ENCODE peak calls at places on chromosomes 16 and 17, in four cellular contexts. K is foreskin keratinocyte, F is prostate gland, Q is endodermal cell. O is an unnamed sample.
A peak's percentile ranks its signal among the peaks of the same experiment; 100 is the strongest.

GRCh38 chr16:22614271-22614947 is 103.7 kb downstream of the NPIPB5 start:
- DNase-seq in F (no peak), K (peak; percentile 100), Q (peak; percentile 33), O (no peak)

GRCh38 chr17:913207-913606 is 66.4 kb downstream of the NXN start:
- DNase-seq in K (no peak), Q (no peak), F (no peak), O (no peak)

GRCh38 chr16:66895999-66896398 is 15.7 kb downstream of the PDP2 start:
- DNase-seq in Q (no peak), K (no peak), F (no peak), O (no peak)

GRCh38 chr16:53055603-53056527 is 1.1 kb downstream of the CHD9 start:
- DNase-seq in F (peak; percentile 37), K (no peak), Q (peak; percentile 84), O (no peak)

GRCh38 chr16:55575621-55576020 is 9.1 kb downstream of the CAPNS2 start:
- DNase-seq in K (no peak), F (no peak), Q (no peak), O (no peak)

GRCh38 chr17:61323015-61323379 is 76.6 kb upstream of the TBX2 start:
- DNase-seq in Q (no peak), K (no peak), F (no peak), O (no peak)

GRCh38 chr17:352421-353212 is at the start of gene RPH3AL:
- DNase-seq in F (peak; percentile 73), K (no peak), Q (peak; percentile 88), O (no peak)

GRCh38 chr17:39667262-39668140 is 752 bp upstream of the PNMT start:
- DNase-seq in Q (peak; percentile 79), F (no peak), K (no peak), O (no peak)

GRCh38 chr17:77736207-77736600 is 222.3 kb upstream of the TNRC6C start:
- DNase-seq in Q (peak; percentile 71), F (no peak), K (no peak), O (no peak)

GRCh38 chr17:44321246-44322120 is 3.1 kb downstream of the SLC25A39 start:
- DNase-seq in Q (no peak), F (no peak), K (no peak), O (no peak)

GRCh38 chr17:37744961-37745800 is at the start of gene HNF1B:
- DNase-seq in Q (peak; percentile 93), F (peak; percentile 74), K (no peak), O (no peak)

GRCh38 chr16:67013238-67013822 is 15.6 kb upstream of the CBFB start:
- DNase-seq in F (no peak), K (no peak), Q (peak; percentile 66), O (no peak)

GRCh38 chr17:59851431-59852375 is 41.0 kb downstream of the TUBD1 start:
- DNase-seq in Q (no peak), F (peak; percentile 65), K (no peak), O (peak; percentile 87)

GRCh38 chr17:62188713-62189112 is 123.6 kb upstream of the MED13 start:
- DNase-seq in Q (no peak), F (no peak), K (peak; percentile 42), O (no peak)

GRCh38 chr17:58763263-58763662 is 7.6 kb downstream of the PPM1E start:
- DNase-seq in Q (no peak), K (no peak), F (no peak), O (no peak)

GRCh38 chr16:31072540-31073072 is 1.4 kb downstream of the ZNF668 start:
- DNase-seq in K (no peak), F (no peak), Q (peak; percentile 63), O (no peak)

GRCh38 chr17:39231587-39232551 is 6.1 kb upstream of the STAC2 start:
- DNase-seq in K (no peak), F (no peak), Q (peak; percentile 92), O (no peak)

GRCh38 chr16:74224828-74225227 is 71.8 kb upstream of the PSMD7 start:
- DNase-seq in F (no peak), Q (no peak), K (no peak), O (no peak)

GRCh38 chr17:55172612-55173011 is 92.1 kb upstream of the HLF start:
- DNase-seq in K (peak; percentile 76), Q (no peak), F (no peak), O (no peak)

GRCh38 chr17:55175788-55176425 is 88.9 kb upstream of the HLF start:
- DNase-seq in F (no peak), K (no peak), Q (no peak), O (no peak)

GRCh38 chr17:55174133-55174532 is 90.6 kb upstream of the HLF start:
- DNase-seq in K (no peak), Q (no peak), F (no peak), O (no peak)

GRCh38 chr17:55177914-55178217 is 86.9 kb upstream of the HLF start:
- DNase-seq in F (no peak), Q (no peak), K (no peak), O (no peak)

DNA sequence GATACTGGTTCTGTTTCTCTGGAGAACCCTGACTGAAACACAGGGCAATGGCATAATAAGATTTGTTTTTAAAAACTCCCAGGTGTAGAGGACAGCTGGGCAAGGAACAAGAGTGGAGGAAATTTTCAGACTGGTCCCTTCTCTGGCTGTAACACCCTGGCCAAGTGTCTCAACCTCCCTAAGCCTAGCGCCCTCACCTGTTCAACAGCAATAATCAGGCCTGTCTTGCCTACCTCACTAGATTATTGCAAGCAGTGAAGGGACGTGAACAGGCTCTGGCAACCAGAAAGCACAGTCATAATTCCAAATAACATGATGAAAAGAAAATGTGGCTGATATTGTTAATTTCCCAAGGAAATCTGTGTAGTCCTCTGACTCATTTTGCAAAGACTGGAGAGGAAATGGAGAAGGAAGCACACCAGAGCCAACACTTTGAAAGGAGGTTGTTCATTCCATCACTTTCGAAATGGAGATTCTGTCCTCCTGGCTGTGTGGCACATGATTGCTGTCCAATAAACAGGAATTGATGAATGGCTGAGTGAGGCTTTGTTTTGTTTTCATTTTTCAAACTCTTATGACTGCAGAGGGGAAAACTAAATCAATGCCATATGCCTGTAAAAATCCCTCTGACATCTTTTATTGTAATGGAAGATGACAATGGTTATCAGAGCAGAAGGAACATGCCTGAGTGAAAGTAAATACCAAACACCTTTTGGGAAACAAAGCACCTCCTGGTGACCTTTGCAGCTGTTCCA is 87.4 kb upstream of the HLF start:
- DNase-seq in Q (peak; percentile 75), K (no peak), F (no peak), O (no peak)
- TF ChIP-seq CTCF in Q (peak; percentile 70), K (peak; percentile 35), F (no peak), O (no peak)

DNA sequence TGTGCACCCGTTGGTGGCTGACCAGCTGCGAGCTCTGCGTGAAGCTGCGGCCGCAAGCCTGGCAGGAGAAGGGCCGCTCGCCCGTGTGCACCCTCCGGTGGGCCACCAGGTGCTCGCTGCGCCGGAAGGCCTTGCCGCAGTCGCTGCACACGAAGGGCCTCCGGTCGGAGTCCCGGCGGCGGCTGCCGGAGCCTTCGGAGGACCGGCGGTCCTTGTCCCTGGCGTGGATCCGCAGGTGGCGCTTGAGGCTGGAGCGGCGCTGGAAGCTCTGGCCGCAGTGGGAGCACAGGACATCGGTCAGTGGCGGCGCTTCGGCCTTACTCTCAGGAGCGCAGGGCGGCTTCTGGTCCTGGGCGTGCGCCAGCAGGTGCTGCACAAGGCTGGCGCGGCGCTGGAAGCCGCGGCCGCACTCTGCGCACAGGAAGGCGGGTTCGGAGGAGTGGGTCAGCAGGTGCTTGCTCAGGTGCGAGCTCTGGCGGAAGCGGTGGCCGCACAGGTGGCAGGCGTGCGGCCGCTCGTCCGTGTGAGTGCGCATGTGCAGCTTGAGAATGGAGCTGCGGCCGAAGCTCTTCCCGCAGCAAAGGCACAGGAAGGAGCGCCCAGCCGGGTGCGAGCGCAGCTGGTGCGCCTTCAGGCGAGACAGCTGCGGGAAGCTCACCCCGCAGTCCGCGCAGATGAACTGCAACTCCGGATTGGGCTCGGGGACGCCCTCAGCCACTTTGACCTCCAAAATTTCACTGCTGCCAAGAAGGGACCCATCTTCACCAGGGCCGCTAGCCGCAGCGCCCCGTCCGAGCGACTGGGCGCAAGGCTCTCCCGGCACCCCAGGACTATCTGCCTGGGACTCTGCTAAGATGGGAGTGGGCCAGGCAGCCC is 9.1 kb downstream of the ZSCAN10 start:
- DNase-seq in F (no peak), Q (no peak), K (no peak), O (no peak)
- H3K27me3 ChIP-seq in F (no peaks in the 10 kb centered on the region), Q (no peaks in the 10 kb centered on the region), K (peaks cover 17% of the 10 kb centered on the region), O (peaks cover 10% of the 10 kb centered on the region)

GRCh38 chr16:57627184-57627871 is 1.1 kb upstream of the ADGRG1 start:
- DNase-seq in K (no peak), Q (peak; percentile 88), F (no peak), O (peak; percentile 63)
- TF ChIP-seq CTCF in K (no peak), Q (peak; percentile 66), F (no peak), O (peak; percentile 58)

DNA sequence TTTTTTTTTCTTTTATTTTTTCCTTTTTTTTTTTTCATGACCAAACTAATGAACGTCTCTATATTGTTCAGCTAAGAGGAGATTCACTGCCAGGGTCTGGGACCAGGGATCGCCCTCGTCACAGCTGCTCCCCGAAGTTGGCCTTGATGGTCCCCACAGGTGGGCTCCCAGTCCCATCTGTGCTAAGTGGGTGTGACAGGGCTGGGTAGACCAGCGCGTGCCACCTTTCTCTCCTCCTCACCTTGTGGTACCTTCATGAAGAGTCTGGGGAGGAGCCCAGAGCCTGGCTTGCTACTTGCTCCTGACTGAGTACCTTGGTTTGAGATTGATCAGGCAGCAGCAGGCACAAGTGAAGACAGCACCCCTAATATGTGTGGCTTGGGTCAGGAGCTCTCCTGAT is 6.5 kb upstream of the FOXF1 start:
- DNase-seq in K (no peak), F (no peak), Q (no peak), O (no peak)
- H3K27me3 ChIP-seq in K (peaks cover 100% of the 10 kb centered on the region), F (peaks cover 45% of the 10 kb centered on the region), Q (peaks cover 100% of the 10 kb centered on the region), O (peaks cover 29% of the 10 kb centered on the region)

DNA sequence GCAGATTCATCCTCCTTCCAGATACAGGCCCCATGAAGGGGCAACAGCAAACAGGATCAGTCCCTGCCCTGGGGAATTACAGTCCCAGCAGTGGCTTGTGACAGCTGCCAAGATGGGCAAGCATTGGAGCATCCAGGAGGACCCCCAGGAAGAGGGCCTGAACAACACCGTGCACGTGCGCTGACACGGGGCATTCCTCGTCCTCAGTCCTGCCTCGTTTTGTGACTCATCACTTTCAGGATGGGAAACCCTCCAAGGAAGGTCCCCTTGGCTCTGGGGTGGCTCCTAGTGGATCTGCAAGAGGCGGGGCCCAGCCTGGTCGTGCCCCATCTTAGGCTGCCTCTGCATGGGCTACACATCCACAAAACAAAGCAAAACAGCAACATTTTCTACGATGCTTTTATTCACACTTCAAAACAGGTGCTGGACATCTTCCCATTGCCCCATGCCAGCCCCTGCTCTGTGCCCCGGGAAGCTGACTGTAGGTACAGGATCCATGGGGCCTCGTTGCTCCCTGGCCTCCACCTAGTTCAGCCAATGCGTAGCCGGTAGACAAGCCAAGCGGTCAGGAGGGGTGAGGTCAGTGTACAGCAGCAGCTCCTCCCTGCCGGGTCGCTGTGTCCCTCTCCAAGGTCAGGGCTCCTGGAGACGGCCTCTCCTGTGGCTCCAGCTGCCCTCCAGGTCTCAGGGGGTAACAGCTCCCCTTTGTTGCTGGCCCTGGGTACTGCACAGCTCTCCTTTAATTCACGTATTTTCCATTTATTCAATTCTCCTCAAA is 32.3 kb downstream of the ACTG1 start:
- DNase-seq in Q (no peak), K (no peak), F (no peak), O (no peak)
- TF ChIP-seq CTCF in Q (no peak), K (peak; percentile 36), F (no peak), O (peak; percentile 7)